ENCODE peak calls at places on chromosomes 4 and X, in nine cellular contexts. One of them, this sample, is unnamed.

GRCh38 chr4:118683513-118683912 is 1.7 kb upstream of the METTL14 start:
- DNase-seq in heart left ventricle: no peak
- DNase-seq in fibroblast of the aortic adventitia: peak
- DNase-seq in OCI-LY7: peak
- DNase-seq in IMR-90: no peak
- DNase-seq in foreskin fibroblast: no peak
- DNase-seq in AG09309: no peak
- DNase-seq in SK-N-SH: peak
- DNase-seq in retinal pigment epithelial cell: no peak
- DNase-seq in this sample: peak

GRCh38 chr4:183458005-183458404 is 13.6 kb downstream of the CDKN2AIP start:
- DNase-seq in heart left ventricle: no peak
- DNase-seq in fibroblast of the aortic adventitia: no peak
- DNase-seq in OCI-LY7: no peak
- DNase-seq in IMR-90: no peak
- DNase-seq in foreskin fibroblast: no peak
- DNase-seq in AG09309: no peak
- DNase-seq in SK-N-SH: no peak
- DNase-seq in retinal pigment epithelial cell: no peak
- DNase-seq in this sample: no peak

GRCh38 chr4:19982556-19982955 is 269.1 kb upstream of the SLIT2 start:
- DNase-seq in heart left ventricle: no peak
- DNase-seq in fibroblast of the aortic adventitia: peak
- DNase-seq in OCI-LY7: no peak
- DNase-seq in IMR-90: peak
- DNase-seq in foreskin fibroblast: peak
- DNase-seq in AG09309: peak
- DNase-seq in SK-N-SH: no peak
- DNase-seq in retinal pigment epithelial cell: peak
- DNase-seq in this sample: peak

GRCh38 chr4:87423313-87424031 is 1.1 kb downstream of the NUDT9 start:
- DNase-seq in heart left ventricle: no peak
- DNase-seq in fibroblast of the aortic adventitia: peak
- DNase-seq in OCI-LY7: peak
- DNase-seq in IMR-90: no peak
- DNase-seq in foreskin fibroblast: no peak
- DNase-seq in AG09309: no peak
- DNase-seq in SK-N-SH: peak
- DNase-seq in retinal pigment epithelial cell: peak
- DNase-seq in this sample: no peak

GRCh38 chr4:184433258-184433892 is 41.0 kb downstream of the IRF2 start:
- DNase-seq in heart left ventricle: no peak
- DNase-seq in fibroblast of the aortic adventitia: no peak
- DNase-seq in OCI-LY7: no peak
- DNase-seq in IMR-90: peak
- DNase-seq in foreskin fibroblast: no peak
- DNase-seq in AG09309: peak
- DNase-seq in SK-N-SH: no peak
- DNase-seq in retinal pigment epithelial cell: no peak
- DNase-seq in this sample: peak

GRCh38 chrX:8126092-8126491 is 45.0 kb downstream of the VCX2 start:
- DNase-seq in heart left ventricle: no peak
- DNase-seq in fibroblast of the aortic adventitia: no peak
- DNase-seq in OCI-LY7: no peak
- DNase-seq in IMR-90: no peak
- DNase-seq in foreskin fibroblast: no peak
- DNase-seq in AG09309: no peak
- DNase-seq in SK-N-SH: no peak
- DNase-seq in retinal pigment epithelial cell: no peak
- DNase-seq in this sample: no peak

GRCh38 chrX:68186552-68187262 is 246.6 kb downstream of the OPHN1 start:
- DNase-seq in heart left ventricle: no peak
- DNase-seq in fibroblast of the aortic adventitia: peak
- DNase-seq in OCI-LY7: no peak
- DNase-seq in IMR-90: peak
- DNase-seq in foreskin fibroblast: no peak
- DNase-seq in AG09309: no peak
- DNase-seq in SK-N-SH: no peak
- DNase-seq in retinal pigment epithelial cell: no peak
- DNase-seq in this sample: peak

GRCh38 chr4:139665079-139665689 is 435 bp upstream of the MGST2 start:
- DNase-seq in heart left ventricle: no peak
- DNase-seq in fibroblast of the aortic adventitia: no peak
- DNase-seq in OCI-LY7: no peak
- DNase-seq in IMR-90: no peak
- DNase-seq in foreskin fibroblast: no peak
- DNase-seq in AG09309: no peak
- DNase-seq in SK-N-SH: no peak
- DNase-seq in retinal pigment epithelial cell: no peak
- DNase-seq in this sample: no peak

GRCh38 chr4:26140150-26140898 is 180.5 kb upstream of the RBPJ start:
- DNase-seq in heart left ventricle: no peak
- DNase-seq in fibroblast of the aortic adventitia: peak
- DNase-seq in OCI-LY7: no peak
- DNase-seq in IMR-90: peak
- DNase-seq in foreskin fibroblast: peak
- DNase-seq in AG09309: peak
- DNase-seq in SK-N-SH: no peak
- DNase-seq in retinal pigment epithelial cell: no peak
- DNase-seq in this sample: peak

GRCh38 chr4:152348670-152349069 is 187.2 kb downstream of the FBXW7 start:
- DNase-seq in heart left ventricle: no peak
- DNase-seq in fibroblast of the aortic adventitia: peak
- DNase-seq in OCI-LY7: no peak
- DNase-seq in IMR-90: no peak
- DNase-seq in foreskin fibroblast: no peak
- DNase-seq in AG09309: no peak
- DNase-seq in SK-N-SH: peak
- DNase-seq in retinal pigment epithelial cell: no peak
- DNase-seq in this sample: no peak

GRCh38 chr4:7808752-7809151 is 130.9 kb downstream of the AFAP1 start:
- DNase-seq in heart left ventricle: no peak
- DNase-seq in fibroblast of the aortic adventitia: peak
- DNase-seq in OCI-LY7: no peak
- DNase-seq in IMR-90: peak
- DNase-seq in foreskin fibroblast: peak
- DNase-seq in AG09309: no peak
- DNase-seq in SK-N-SH: no peak
- DNase-seq in retinal pigment epithelial cell: no peak
- DNase-seq in this sample: peak

GRCh38 chrX:8987672-8988250 is 46.2 kb downstream of the FAM9B start:
- DNase-seq in heart left ventricle: no peak
- DNase-seq in fibroblast of the aortic adventitia: no peak
- DNase-seq in OCI-LY7: peak
- DNase-seq in IMR-90: no peak
- DNase-seq in foreskin fibroblast: no peak
- DNase-seq in AG09309: no peak
- DNase-seq in SK-N-SH: no peak
- DNase-seq in retinal pigment epithelial cell: no peak
- DNase-seq in this sample: no peak

GRCh38 chr4:143021384-143021783 is 163.3 kb upstream of the USP38 start:
- DNase-seq in heart left ventricle: no peak
- DNase-seq in fibroblast of the aortic adventitia: no peak
- DNase-seq in OCI-LY7: no peak
- DNase-seq in IMR-90: no peak
- DNase-seq in foreskin fibroblast: no peak
- DNase-seq in AG09309: no peak
- DNase-seq in SK-N-SH: no peak
- DNase-seq in retinal pigment epithelial cell: no peak
- DNase-seq in this sample: no peak

DNA sequence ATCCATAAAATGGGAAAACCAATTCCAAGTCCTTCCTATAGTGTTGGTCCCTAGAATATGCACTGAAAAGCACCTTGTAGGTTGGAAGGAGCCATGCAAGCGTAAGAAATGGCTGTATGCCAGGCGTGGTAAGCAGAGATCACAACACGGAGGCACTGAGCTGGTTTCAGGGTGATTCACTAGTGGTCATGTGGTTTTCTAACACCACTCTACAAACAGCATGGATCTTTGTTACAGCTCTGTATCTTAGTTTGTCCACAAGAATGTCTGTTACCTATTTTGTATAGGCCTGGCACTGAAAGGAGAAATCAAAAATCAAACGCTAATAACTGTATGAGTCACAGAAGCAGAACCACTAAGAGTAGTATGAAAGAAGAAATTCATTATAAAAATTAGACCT is 71.9 kb downstream of the MAGEB17 start:
- DNase-seq in heart left ventricle: no peak
- DNase-seq in fibroblast of the aortic adventitia: peak
- DNase-seq in OCI-LY7: no peak
- DNase-seq in IMR-90: peak
- DNase-seq in foreskin fibroblast: peak
- DNase-seq in AG09309: peak
- DNase-seq in SK-N-SH: no peak
- DNase-seq in retinal pigment epithelial cell: peak
- DNase-seq in this sample: peak
- H3K4me3 ChIP-seq in heart left ventricle: no peak
- H3K4me3 ChIP-seq in fibroblast of the aortic adventitia: no peak
- H3K4me3 ChIP-seq in OCI-LY7: no peak
- H3K4me3 ChIP-seq in IMR-90: no peak
- H3K4me3 ChIP-seq in foreskin fibroblast: no peak
- H3K4me3 ChIP-seq in AG09309: no peak
- H3K4me3 ChIP-seq in SK-N-SH: no peak
- H3K4me3 ChIP-seq in retinal pigment epithelial cell: no peak
- H3K4me3 ChIP-seq in this sample: no peak

DNA sequence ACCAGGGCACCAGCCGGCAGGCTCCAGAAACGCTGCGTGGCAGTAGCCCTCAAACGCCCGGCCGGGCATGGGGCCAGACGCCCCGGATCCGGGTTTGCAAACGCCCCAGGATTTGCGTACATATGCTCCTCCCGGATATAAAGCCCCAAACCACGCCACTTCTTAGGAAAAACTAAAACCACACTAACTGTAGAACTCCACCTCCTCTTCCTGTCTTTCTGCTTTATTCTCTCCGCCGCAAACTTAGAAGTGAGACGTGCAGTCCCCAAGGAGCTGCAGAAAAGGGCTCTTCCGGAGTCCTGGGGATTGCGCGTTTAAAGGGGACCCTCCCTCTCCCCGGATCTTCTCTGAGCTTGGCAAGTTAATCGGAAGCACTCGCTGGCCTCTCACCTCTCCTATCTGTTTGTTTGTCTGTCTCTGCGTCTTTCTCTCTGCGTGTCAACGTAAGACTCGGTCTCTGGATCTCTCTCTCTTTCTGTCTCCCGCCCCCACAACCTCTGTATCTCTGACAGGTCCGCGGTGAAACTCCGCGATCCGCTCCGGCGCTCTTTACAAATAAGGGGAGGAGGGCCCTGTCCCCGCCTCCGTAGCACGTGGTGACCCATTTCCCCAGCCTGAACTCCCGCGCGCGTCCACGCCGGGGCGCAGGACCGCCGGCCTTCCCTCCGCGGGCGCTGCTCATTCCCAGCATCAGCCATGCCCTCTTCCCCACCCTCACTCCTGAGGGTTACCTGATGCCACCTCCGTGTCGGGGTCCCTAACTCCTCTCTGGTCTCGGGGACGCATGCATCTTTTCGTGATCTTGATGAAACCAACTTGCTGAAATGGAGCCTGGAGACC is at the start of gene SLC39A8:
- DNase-seq in heart left ventricle: peak
- DNase-seq in fibroblast of the aortic adventitia: peak
- DNase-seq in OCI-LY7: peak
- DNase-seq in IMR-90: peak
- DNase-seq in foreskin fibroblast: peak
- DNase-seq in AG09309: peak
- DNase-seq in SK-N-SH: peak
- DNase-seq in retinal pigment epithelial cell: peak
- DNase-seq in this sample: peak
- TF ChIP-seq CTCF in heart left ventricle: peak
- TF ChIP-seq CTCF in fibroblast of the aortic adventitia: peak
- TF ChIP-seq CTCF in OCI-LY7: peak
- TF ChIP-seq CTCF in IMR-90: peak
- TF ChIP-seq CTCF in foreskin fibroblast: peak
- TF ChIP-seq CTCF in AG09309: peak
- TF ChIP-seq CTCF in SK-N-SH: peak
- TF ChIP-seq CTCF in retinal pigment epithelial cell: peak
- TF ChIP-seq CTCF in this sample: peak

GRCh38 chrX:49042581-49043219 is 457 bp downstream of the TFE3 start:
- DNase-seq in heart left ventricle: no peak
- DNase-seq in fibroblast of the aortic adventitia: no peak
- DNase-seq in OCI-LY7: no peak
- DNase-seq in IMR-90: no peak
- DNase-seq in foreskin fibroblast: no peak
- DNase-seq in AG09309: no peak
- DNase-seq in SK-N-SH: no peak
- DNase-seq in retinal pigment epithelial cell: no peak
- DNase-seq in this sample: peak

GRCh38 chrX:49041683-49042529 is 1.3 kb downstream of the TFE3 start:
- DNase-seq in heart left ventricle: no peak
- DNase-seq in fibroblast of the aortic adventitia: peak
- DNase-seq in OCI-LY7: peak
- DNase-seq in IMR-90: peak
- DNase-seq in foreskin fibroblast: peak
- DNase-seq in AG09309: peak
- DNase-seq in SK-N-SH: peak
- DNase-seq in retinal pigment epithelial cell: no peak
- DNase-seq in this sample: peak

GRCh38 chrX:49039598-49040375 is 3.4 kb downstream of the TFE3 start:
- DNase-seq in heart left ventricle: peak
- DNase-seq in fibroblast of the aortic adventitia: peak
- DNase-seq in OCI-LY7: peak
- DNase-seq in IMR-90: peak
- DNase-seq in foreskin fibroblast: peak
- DNase-seq in AG09309: peak
- DNase-seq in SK-N-SH: peak
- DNase-seq in retinal pigment epithelial cell: peak
- DNase-seq in this sample: peak

GRCh38 chrX:49037883-49038475 is 5.2 kb downstream of the TFE3 start:
- DNase-seq in heart left ventricle: no peak
- DNase-seq in fibroblast of the aortic adventitia: peak
- DNase-seq in OCI-LY7: no peak
- DNase-seq in IMR-90: peak
- DNase-seq in foreskin fibroblast: peak
- DNase-seq in AG09309: no peak
- DNase-seq in SK-N-SH: no peak
- DNase-seq in retinal pigment epithelial cell: no peak
- DNase-seq in this sample: peak

GRCh38 chrX:49040376-49040955 is 2.7 kb downstream of the TFE3 start:
- DNase-seq in heart left ventricle: no peak
- DNase-seq in fibroblast of the aortic adventitia: peak
- DNase-seq in OCI-LY7: no peak
- DNase-seq in IMR-90: peak
- DNase-seq in foreskin fibroblast: peak
- DNase-seq in AG09309: no peak
- DNase-seq in SK-N-SH: no peak
- DNase-seq in retinal pigment epithelial cell: no peak
- DNase-seq in this sample: peak
- H3K4me3 ChIP-seq in heart left ventricle: no peak
- H3K4me3 ChIP-seq in fibroblast of the aortic adventitia: peak
- H3K4me3 ChIP-seq in OCI-LY7: peak
- H3K4me3 ChIP-seq in IMR-90: peak
- H3K4me3 ChIP-seq in foreskin fibroblast: peak
- H3K4me3 ChIP-seq in AG09309: peak
- H3K4me3 ChIP-seq in SK-N-SH: no peak
- H3K4me3 ChIP-seq in retinal pigment epithelial cell: peak
- H3K4me3 ChIP-seq in this sample: peak

GRCh38 chrX:102063445-102064074 is 61.9 kb upstream of the TCEAL2 start:
- DNase-seq in heart left ventricle: no peak
- DNase-seq in fibroblast of the aortic adventitia: no peak
- DNase-seq in OCI-LY7: peak
- DNase-seq in IMR-90: no peak
- DNase-seq in foreskin fibroblast: no peak
- DNase-seq in AG09309: no peak
- DNase-seq in SK-N-SH: no peak
- DNase-seq in retinal pigment epithelial cell: no peak
- DNase-seq in this sample: no peak

GRCh38 chrX:102067966-102068723 is 57.3 kb upstream of the TCEAL2 start:
- DNase-seq in heart left ventricle: no peak
- DNase-seq in fibroblast of the aortic adventitia: peak
- DNase-seq in OCI-LY7: peak
- DNase-seq in IMR-90: peak
- DNase-seq in foreskin fibroblast: no peak
- DNase-seq in AG09309: no peak
- DNase-seq in SK-N-SH: peak
- DNase-seq in retinal pigment epithelial cell: no peak
- DNase-seq in this sample: peak
- TF ChIP-seq CTCF in heart left ventricle: peak
- TF ChIP-seq CTCF in fibroblast of the aortic adventitia: peak
- TF ChIP-seq CTCF in OCI-LY7: peak
- TF ChIP-seq CTCF in IMR-90: peak
- TF ChIP-seq CTCF in foreskin fibroblast: peak
- TF ChIP-seq CTCF in AG09309: peak
- TF ChIP-seq CTCF in SK-N-SH: peak
- TF ChIP-seq CTCF in retinal pigment epithelial cell: peak
- TF ChIP-seq CTCF in this sample: peak

This sample was measured in choroid plexus epithelial cell.